ENCODE peak calls at places on chromosomes 12 and 14, in eight cellular contexts. X, H, J, E, P, L, Y and T are unnamed samples.

GRCh38 chr12:115227137-115227615 is 543.2 kb upstream of the TBX3 start:
- DNase-seq in X (no peak), H (no peak), J (no peak), E (no peak), P (no peak), L (peak), Y (no peak), T (no peak)

GRCh38 chr14:24051789-24052655 is at the start of gene CARMIL3:
- DNase-seq in X (peak), H (peak), J (no peak), E (peak), P (peak), L (peak), Y (peak), T (peak)

GRCh38 chr14:75981826-75982723 is at the start of gene TGFB3:
- DNase-seq in X (peak), H (peak), J (peak), E (peak), P (peak), L (peak), Y (peak), T (peak)

GRCh38 chr12:43914923-43915468 is 79.1 kb downstream of the TMEM117 start:
- DNase-seq in X (no peak), H (no peak), J (no peak), E (no peak), P (no peak), L (no peak), Y (no peak), T (no peak)

GRCh38 chr14:102209224-102209966 is 69.7 kb downstream of the WDR20 start:
- DNase-seq in X (no peak), H (no peak), J (no peak), E (no peak), P (no peak), L (peak), Y (no peak), T (peak)

GRCh38 chr12:104604070-104604994 is 147.6 kb downstream of the CHST11 start:
- DNase-seq in X (peak), H (peak), J (no peak), E (no peak), P (peak), L (peak), Y (no peak), T (peak)

GRCh38 chr14:68140111-68140741 is 320.6 kb downstream of the RAD51B start:
- DNase-seq in X (no peak), H (peak), J (no peak), E (peak), P (no peak), L (peak), Y (peak), T (no peak)

GRCh38 chr12:4120316-4120920 is 153.1 kb upstream of the CCND2 start:
- DNase-seq in X (no peak), H (no peak), J (no peak), E (no peak), P (no peak), L (no peak), Y (no peak), T (no peak)

GRCh38 chr12:128626808-128627320 is 196.9 kb downstream of the SLC15A4 start:
- DNase-seq in X (no peak), H (no peak), J (no peak), E (no peak), P (no peak), L (no peak), Y (no peak), T (no peak)

GRCh38 chr12:18690653-18691052 is 47.2 kb downstream of the PLCZ1 start:
- DNase-seq in X (no peak), H (no peak), J (no peak), E (no peak), P (no peak), L (no peak), Y (no peak), T (no peak)

GRCh38 chr12:6957741-6958608 is 6.8 kb downstream of the PTPN6 start:
- DNase-seq in X (no peak), H (no peak), J (no peak), E (no peak), P (no peak), L (no peak), Y (no peak), T (no peak)

GRCh38 chr12:100190013-100190394 is 10.6 kb upstream of the ACTR6 start:
- DNase-seq in X (no peak), H (no peak), J (no peak), E (no peak), P (no peak), L (no peak), Y (no peak), T (no peak)

GRCh38 chr14:96086574-96087077 is 47.5 kb downstream of the C14orf132 start:
- DNase-seq in X (no peak), H (no peak), J (no peak), E (no peak), P (no peak), L (no peak), Y (no peak), T (no peak)

GRCh38 chr12:6334359-6334758 is 7.5 kb downstream of the TNFRSF1A start:
- DNase-seq in X (no peak), H (no peak), J (no peak), E (no peak), P (no peak), L (no peak), Y (no peak), T (no peak)

GRCh38 chr14:36556811-36557433 is 25.5 kb downstream of the NKX2-8 start:
- DNase-seq in X (peak), H (no peak), J (no peak), E (peak), P (peak), L (no peak), Y (peak), T (peak)

GRCh38 chr12:25615119-25615518 is 62.0 kb upstream of the LMNTD1 start:
- DNase-seq in X (no peak), H (no peak), J (no peak), E (no peak), P (no peak), L (no peak), Y (no peak), T (no peak)

GRCh38 chr14:99273724-99274345 is 1.8 kb upstream of the BCL11B start:
- DNase-seq in X (peak), H (no peak), J (no peak), E (no peak), P (no peak), L (no peak), Y (peak), T (no peak)

GRCh38 chr12:113427882-113428281 is 5.7 kb downstream of the SDSL start:
- DNase-seq in X (no peak), H (no peak), J (no peak), E (no peak), P (no peak), L (no peak), Y (no peak), T (no peak)

GRCh38 chr14:53881161-53881846 is 75.3 kb downstream of the BMP4 start:
- DNase-seq in X (no peak), H (no peak), J (no peak), E (no peak), P (no peak), L (no peak), Y (no peak), T (no peak)

GRCh38 chr12:63897931-63898330 is 53.4 kb downstream of the SRGAP1 start:
- DNase-seq in X (no peak), H (no peak), J (no peak), E (no peak), P (no peak), L (no peak), Y (no peak), T (no peak)

GRCh38 chr12:116916122-116916521 is 5.4 kb downstream of the FBXW8 start:
- DNase-seq in X (no peak), H (no peak), J (no peak), E (no peak), P (no peak), L (no peak), Y (no peak), T (no peak)

GRCh38 chr14:66638688-66639087 is 130.7 kb downstream of the GPHN start:
- DNase-seq in X (no peak), H (no peak), J (no peak), E (no peak), P (no peak), L (no peak), Y (no peak), T (no peak)

GRCh38 chr12:94202245-94203180 is 54.1 kb downstream of the PLXNC1 start:
- DNase-seq in X (no peak), H (no peak), J (no peak), E (no peak), P (no peak), L (no peak), Y (no peak), T (no peak)

GRCh38 chr12:106254724-106255123 is 6.9 kb upstream of the CKAP4 start:
- DNase-seq in X (no peak), H (no peak), J (no peak), E (peak), P (no peak), L (peak), Y (no peak), T (no peak)

GRCh38 chr14:99995700-99996356 is 69.4 kb upstream of the EVL start:
- DNase-seq in X (peak), H (peak), J (no peak), E (no peak), P (peak), L (peak), Y (peak), T (peak)

GRCh38 chr12:120093336-120093591 is 23.3 kb downstream of the RAB35 start:
- DNase-seq in X (no peak), H (no peak), J (no peak), E (no peak), P (no peak), L (peak), Y (no peak), T (no peak)

GRCh38 chr14:55136241-55136640 is 7.2 kb downstream of the LGALS3 start:
- DNase-seq in X (no peak), H (no peak), J (no peak), E (no peak), P (no peak), L (no peak), Y (no peak), T (no peak)

GRCh38 chr14:39426605-39427004 is 5.6 kb downstream of the FBXO33 start:
- DNase-seq in X (no peak), H (no peak), J (no peak), E (no peak), P (no peak), L (no peak), Y (no peak), T (no peak)

GRCh38 chr14:104971447-104972240 is 6.5 kb downstream of the AHNAK2 start:
- DNase-seq in X (no peak), H (no peak), J (no peak), E (no peak), P (no peak), L (no peak), Y (no peak), T (no peak)

GRCh38 chr14:24897793-24898192 is 152.2 kb downstream of the STXBP6 start:
- DNase-seq in X (no peak), H (no peak), J (no peak), E (no peak), P (no peak), L (no peak), Y (no peak), T (no peak)

GRCh38 chr12:4119157-4119761 is 154.3 kb upstream of the CCND2 start:
- DNase-seq in X (no peak), H (no peak), J (no peak), E (no peak), P (peak), L (no peak), Y (no peak), T (no peak)

GRCh38 chr12:39459027-39459434 is 16.1 kb upstream of the KIF21A start:
- DNase-seq in X (no peak), H (no peak), J (no peak), E (no peak), P (no peak), L (no peak), Y (no peak), T (no peak)

GRCh38 chr14:73785336-73785833 is 66.2 kb upstream of the PTGR2 start:
- DNase-seq in X (no peak), H (peak), J (no peak), E (peak), P (peak), L (peak), Y (no peak), T (no peak)

GRCh38 chr12:79023784-79024183 is 159.2 kb downstream of the SYT1 start:
- DNase-seq in X (no peak), H (no peak), J (no peak), E (no peak), P (no peak), L (no peak), Y (no peak), T (no peak)

GRCh38 chr12:116319851-116320621 is 42.5 kb upstream of the MED13L start:
- DNase-seq in X (peak), H (peak), J (no peak), E (no peak), P (peak), L (no peak), Y (no peak), T (no peak)